ENCODE peak calls at places on chromosomes 3 and 15, in five cellular contexts. F is PC-3, K is H9, C is H1, N is GM23248. O is an unnamed sample.
A peak's percentile ranks its signal among the peaks of the same experiment; 100 is the strongest.

GRCh38 chr3:129238945-129239705 is 10.3 kb upstream of the COPG1 start:
- DNase-seq in F (no peak), K (no peak), C (no peak), N (peak; percentile 82), O (no peak)

GRCh38 chr3:100001514-100002270 is 112.6 kb downstream of the FILIP1L start:
- DNase-seq in F (peak; percentile 47), K (no peak), C (no peak), N (no peak), O (no peak)

GRCh38 chr3:62445267-62445666 is 71.9 kb upstream of the FEZF2 start:
- DNase-seq in F (no peak), K (no peak), C (no peak), N (peak; percentile 23), O (no peak)

GRCh38 chr15:29334544-29334943 is 64.9 kb upstream of the NSMCE3 start:
- DNase-seq in F (no peak), K (no peak), C (no peak), N (no peak), O (no peak)

GRCh38 chr3:65019412-65020093 is 331.8 kb upstream of the ADAMTS9 start:
- DNase-seq in F (no peak), K (no peak), C (no peak), N (no peak), O (peak; percentile 15)

GRCh38 chr3:129316121-129317013 is 37.7 kb downstream of the HMCES start:
- DNase-seq in F (peak; percentile 77), K (peak; percentile 81), C (peak; percentile 96), N (peak; percentile 87), O (peak; percentile 90)

GRCh38 chr15:69132935-69133861 is 27.2 kb upstream of the GLCE start:
- DNase-seq in F (peak; percentile 51), K (no peak), C (no peak), N (no peak), O (no peak)

GRCh38 chr3:51163051-51163450 is 222.0 kb upstream of the MANF start:
- DNase-seq in F (no peak), K (no peak), C (no peak), N (peak; percentile 2), O (peak; percentile 2)

DNA sequence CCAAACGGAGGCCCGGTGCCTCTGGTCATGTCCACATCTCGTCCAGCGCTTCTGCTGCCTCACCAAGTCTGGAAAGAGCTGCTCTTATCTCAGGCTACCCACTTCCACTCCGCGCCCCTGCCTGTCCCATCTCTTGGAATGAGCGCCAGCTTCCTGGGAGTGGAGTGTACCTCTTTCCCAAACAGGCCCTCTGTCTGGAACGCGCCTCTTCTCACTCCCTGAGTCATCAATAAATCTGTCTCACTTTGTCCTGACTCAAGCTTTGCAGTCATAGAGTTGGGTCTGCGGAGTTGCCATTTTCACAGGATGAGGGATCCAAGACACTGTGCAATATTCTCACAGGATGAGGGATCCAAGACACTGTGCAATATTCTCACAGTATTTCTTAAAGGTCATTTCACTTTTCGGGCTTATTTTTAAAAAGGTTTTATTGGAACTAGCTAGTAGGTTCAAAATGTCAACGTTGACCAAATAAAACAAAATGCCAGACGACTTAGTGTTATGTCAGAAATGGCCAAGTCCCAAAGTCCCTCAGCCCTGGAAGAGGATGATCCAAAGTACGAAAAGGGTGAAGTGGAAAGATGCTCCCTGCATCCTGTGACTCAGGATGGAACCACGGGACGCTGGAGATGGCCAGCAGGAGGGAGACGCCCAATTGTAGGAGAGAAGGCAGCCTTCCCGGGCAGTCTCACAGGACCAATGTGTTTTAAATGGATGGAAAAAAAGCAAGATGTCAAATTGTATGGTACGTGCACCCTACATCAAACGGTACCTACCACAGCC is 81.1 kb downstream of the CHSY1 start:
- DNase-seq in F (peak; percentile 78), K (no peak), C (no peak), N (peak; percentile 94), O (no peak)
- H3K27ac ChIP-seq in F (peak overlapping the region; percentile 94), K (no peak overlapping the region), C (no peak overlapping the region), N (peak overlapping the region; percentile 95), O (no peak overlapping the region)

GRCh38 chr3:128122013-128122412 is 1.6 kb downstream of the RUVBL1 start:
- DNase-seq in F (no peak), K (no peak), C (no peak), N (no peak), O (no peak)
- H3K4me2 ChIP-seq in F (peak overlapping the region; percentile 97), K (peak overlapping the region; percentile 75), C (peak overlapping the region; percentile 77), N (no peak overlapping the region), O (peak overlapping the region; percentile 81)

GRCh38 chr3:112001516-112001915 is 2.8 kb downstream of the TAGLN3 start:
- DNase-seq in F (no peak), K (no peak), C (no peak), N (no peak), O (no peak)

GRCh38 chr3:112000971-112001370 is 2.2 kb downstream of the TAGLN3 start:
- DNase-seq in F (no peak), K (no peak), C (no peak), N (no peak), O (no peak)

GRCh38 chr3:111999924-112000835 is 1.5 kb downstream of the TAGLN3 start:
- DNase-seq in F (no peak), K (no peak), C (no peak), N (no peak), O (no peak)

GRCh38 chr3:112002458-112002971 is 3.8 kb downstream of the TAGLN3 start:
- DNase-seq in F (peak; percentile 91), K (no peak), C (no peak), N (peak; percentile 64), O (no peak)

DNA sequence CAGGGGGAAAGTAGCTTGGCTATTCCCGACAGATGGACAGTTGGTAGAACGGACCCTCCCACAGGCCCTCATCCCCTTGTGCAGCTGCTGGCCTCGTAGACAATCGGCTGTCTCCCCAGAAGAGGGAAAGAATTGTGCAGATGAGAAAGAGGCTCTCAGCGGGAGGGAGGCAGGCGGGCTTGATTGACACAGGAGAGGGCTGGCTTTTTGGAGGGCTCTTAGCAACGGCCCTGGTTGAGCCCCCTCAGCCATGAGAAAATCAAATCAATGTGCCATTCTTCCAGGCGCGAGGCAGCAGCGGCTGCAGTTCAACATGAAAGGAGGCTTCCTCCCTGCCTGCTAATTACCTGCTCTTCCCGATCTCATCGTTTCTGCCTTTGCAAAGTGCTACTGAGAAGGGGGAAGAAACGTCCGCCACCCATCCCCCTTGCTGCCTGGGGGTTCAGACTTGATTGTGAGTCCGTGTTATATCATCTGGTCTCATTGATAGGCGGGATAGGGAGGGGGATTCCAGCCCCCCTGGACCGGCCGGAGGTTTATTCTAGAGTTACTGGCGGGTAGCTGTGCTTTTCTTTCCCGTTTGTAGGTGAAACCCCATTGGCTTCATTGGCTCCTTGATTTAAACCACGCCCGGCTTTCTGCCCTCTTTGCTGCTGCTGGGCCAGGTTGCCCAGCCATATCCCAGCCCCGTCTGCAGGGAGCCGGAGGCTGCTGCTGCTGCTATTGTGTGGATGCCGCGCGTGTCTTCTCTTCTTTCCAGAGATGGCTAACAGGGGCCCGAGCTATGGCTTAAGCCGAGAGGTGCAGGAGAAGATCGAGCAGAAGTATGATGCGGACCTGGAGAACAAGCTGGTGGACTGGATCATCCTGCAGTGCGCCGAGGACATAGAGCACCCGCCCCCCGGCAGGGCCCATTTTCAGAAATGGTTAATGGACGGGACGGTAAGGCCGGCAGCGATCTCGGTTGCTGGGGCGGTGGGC is at the start of gene TAGLN3:
- DNase-seq in F (peak; percentile 33), K (peak; percentile 68), C (peak; percentile 77), N (peak; percentile 56), O (peak; percentile 96)
- H3K27ac ChIP-seq in F (no peak within 1 kb of the TSS), K (no peak within 1 kb of the TSS), C (peak within 1 kb of the TSS; percentile 5), N (no peak within 1 kb of the TSS), O (peak within 1 kb of the TSS; percentile 94)

GRCh38 chr15:90559119-90559518 is 29.4 kb downstream of the CRTC3 start:
- DNase-seq in F (no peak), K (no peak), C (no peak), N (no peak), O (no peak)

GRCh38 chr15:90560229-90560771 is 30.6 kb downstream of the CRTC3 start:
- DNase-seq in F (no peak), K (no peak), C (no peak), N (peak; percentile 95), O (peak; percentile 48)

GRCh38 chr15:90557147-90557546 is 27.4 kb downstream of the CRTC3 start:
- DNase-seq in F (no peak), K (no peak), C (no peak), N (no peak), O (no peak)

GRCh38 chr15:90558182-90558581 is 28.5 kb downstream of the CRTC3 start:
- DNase-seq in F (no peak), K (no peak), C (no peak), N (peak; percentile 61), O (no peak)

DNA sequence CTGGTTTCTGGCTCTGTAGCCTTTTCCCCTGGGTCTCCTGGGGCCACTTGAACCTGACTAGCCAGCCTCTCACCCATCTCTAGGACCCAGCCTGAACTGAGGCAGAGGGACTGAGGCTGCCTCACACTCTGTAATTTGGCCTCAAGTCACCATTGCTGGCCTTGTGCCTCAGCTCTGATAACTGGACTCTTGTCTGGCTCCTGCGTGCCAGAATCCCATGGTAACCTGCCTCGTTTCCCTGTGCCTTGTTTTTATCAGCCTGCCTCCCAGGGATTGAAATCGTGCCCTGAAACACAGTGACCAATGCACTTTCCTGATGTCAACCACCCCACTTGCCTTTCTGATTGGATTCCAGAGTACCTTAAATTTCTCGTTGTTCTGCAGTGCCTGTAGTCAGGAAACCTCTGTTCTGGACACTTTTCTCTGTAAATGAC is 27.9 kb downstream of the CRTC3 start:
- DNase-seq in F (no peak), K (no peak), C (no peak), N (peak; percentile 76), O (no peak)
- H3K4me2 ChIP-seq in F (no peak overlapping the region), K (no peak overlapping the region), C (no peak overlapping the region), N (peak overlapping the region; percentile 38), O (no peak overlapping the region)

DNA sequence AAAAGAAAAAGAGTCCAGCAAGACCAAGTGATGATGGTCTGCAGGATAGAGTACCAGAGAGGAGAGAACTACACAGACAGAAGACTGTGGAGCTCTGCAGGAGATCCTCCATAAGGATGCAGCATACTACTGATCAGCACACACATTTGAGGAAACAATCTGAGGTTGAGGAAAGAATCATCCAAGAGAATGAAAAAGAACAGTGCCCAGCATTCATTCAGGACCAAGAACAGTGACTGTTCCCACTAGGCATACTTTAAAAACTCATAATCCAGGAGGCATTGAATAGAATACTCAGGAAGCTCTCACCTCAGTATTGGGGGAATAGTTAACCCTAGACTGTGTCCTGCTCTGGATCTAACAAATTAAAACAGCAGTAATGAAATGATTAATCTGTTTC is 54.9 kb downstream of the THSD4 start:
- DNase-seq in F (no peak), K (no peak), C (no peak), N (no peak), O (no peak)
- H3K27ac ChIP-seq in F (no peak overlapping the region), K (no peak overlapping the region), C (no peak overlapping the region), N (no peak overlapping the region), O (no peak overlapping the region)

GRCh38 chr3:101865751-101866509 is 16.6 kb downstream of the NFKBIZ start:
- DNase-seq in F (peak; percentile 65), K (peak; percentile 48), C (no peak), N (no peak), O (no peak)
- H3K4me2 ChIP-seq in F (peak overlapping the region; percentile 20), K (no peak overlapping the region), C (no peak overlapping the region), N (no peak overlapping the region), O (no peak overlapping the region)

O was measured in neural progenitor cell.